ENCODE peak calls at places on chromosome 16, in seven cellular contexts. H is stomach; P is neural progenitor cell; C is lower leg skin; F is effector memory CD4-positive, alpha-beta T cell; O is astrocyte of the cerebellum; Q is foreskin fibroblast. Z is an unnamed sample.

GRCh38 chr16:81483064-81483969 is 38.7 kb downstream of the CMIP start:
- DNase-seq in H (no peak), O (no peak), P (no peak), C (no peak), F (no peak), Q (peak; percentile 62), Z (no peak)

GRCh38 chr16:52569296-52569695 is 22.4 kb upstream of the TOX3 start:
- DNase-seq in Q (no peak), P (no peak), O (no peak), F (no peak), H (peak; percentile 69), C (no peak), Z (no peak)

GRCh38 chr16:25298165-25298872 is 40.7 kb upstream of the ZKSCAN2 start:
- DNase-seq in H (no peak), C (no peak), F (no peak), O (no peak), Q (no peak), P (no peak), Z (peak; percentile 89)

GRCh38 chr16:12753203-12754023 is 50.3 kb downstream of the CPPED1 start:
- DNase-seq in O (no peak), H (no peak), P (no peak), F (no peak), Q (no peak), C (no peak), Z (no peak)

GRCh38 chr16:29834079-29834478 is 13.8 kb downstream of the MVP start:
- DNase-seq in F (no peak), C (no peak), O (no peak), Q (no peak), P (no peak), H (no peak), Z (no peak)

GRCh38 chr16:2692948-2693651 is 10.8 kb downstream of the KCTD5 start:
- DNase-seq in O (peak; percentile 46), P (peak; percentile 77), F (no peak), C (no peak), Q (peak; percentile 46), H (peak; percentile 48), Z (peak; percentile 66)

GRCh38 chr16:89317101-89317671 is 99.7 kb downstream of the ZNF778 start:
- DNase-seq in F (no peak), C (no peak), Q (no peak), O (no peak), H (no peak), P (no peak), Z (no peak)

GRCh38 chr16:50742521-50743150 is 750 bp downstream of the CYLD start:
- DNase-seq in P (peak; percentile 60), O (peak; percentile 31), C (no peak), H (no peak), Q (peak; percentile 78), F (peak; percentile 49), Z (no peak)

GRCh38 chr16:31253642-31254045 is 6.1 kb upstream of the ITGAM start:
- DNase-seq in Q (peak; percentile 4), F (no peak), P (no peak), O (no peak), C (peak; percentile 57), H (peak; percentile 27), Z (no peak)

GRCh38 chr16:79792952-79793351 is 192.4 kb upstream of the MAF start:
- DNase-seq in Q (no peak), H (no peak), P (no peak), O (no peak), F (no peak), C (no peak), Z (no peak)

GRCh38 chr16:22816475-22816874 is 2.5 kb downstream of the HS3ST2 start:
- DNase-seq in H (no peak), Q (peak; percentile 73), O (no peak), F (no peak), P (no peak), C (no peak), Z (no peak)

GRCh38 chr16:998211-998610 is 16.6 kb downstream of the SOX8 start:
- DNase-seq in P (no peak), C (no peak), F (no peak), O (no peak), Q (no peak), H (no peak), Z (no peak)
- H3K4me3 ChIP-seq in P (no peak overlapping the region), C (no peak overlapping the region), F (peak overlapping the region; percentile 51), O (no peak overlapping the region), Q (no peak overlapping the region), H (peak overlapping the region; percentile 37), Z (no peak overlapping the region)

DNA sequence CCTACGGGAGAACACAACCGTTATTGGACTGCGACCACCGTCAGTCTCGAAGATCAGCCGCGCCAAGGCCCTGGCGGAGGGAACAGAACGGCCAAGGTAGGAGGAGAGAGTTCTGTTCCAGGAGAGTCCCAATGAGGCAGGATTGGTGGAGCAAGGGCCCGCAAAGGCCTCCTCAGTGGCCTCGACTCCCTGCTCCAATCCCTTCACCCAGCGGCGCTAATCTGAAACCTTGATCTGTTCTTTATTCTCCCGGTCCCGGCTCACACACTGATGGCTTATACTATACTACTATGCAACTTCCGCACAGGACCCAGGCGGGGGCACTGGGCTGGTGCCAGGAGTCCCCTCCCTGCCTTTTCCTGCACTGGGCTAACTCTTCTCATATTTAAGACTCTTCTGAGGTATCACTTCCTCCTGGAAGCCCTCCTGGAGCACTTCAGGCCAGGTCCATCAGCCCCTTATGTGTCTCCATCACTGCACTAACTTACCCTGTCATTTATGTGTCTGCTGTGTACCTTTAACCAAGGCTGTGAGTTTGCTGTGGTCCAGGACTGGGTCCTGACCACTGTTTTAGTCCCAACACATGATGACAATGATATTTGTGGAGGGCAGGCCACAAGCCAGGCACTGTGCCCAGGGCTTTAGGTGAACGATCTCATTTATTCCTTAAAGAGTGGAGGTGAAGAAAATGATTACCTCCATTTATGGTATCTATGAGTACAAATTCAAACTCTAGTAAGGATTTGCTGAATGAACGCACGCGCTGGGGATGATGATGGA is 6.9 kb downstream of the CCDC102A start:
- DNase-seq in C (no peak), F (no peak), H (no peak), O (no peak), P (no peak), Q (no peak), Z (no peak)
- H3K4me3 ChIP-seq in C (no peak overlapping the region), F (no peak overlapping the region), H (peak overlapping the region; percentile 45), O (no peak overlapping the region), P (peak overlapping the region; percentile 53), Q (no peak overlapping the region), Z (no peak overlapping the region)

GRCh38 chr16:54540525-54541180 is 254.1 kb upstream of the IRX3 start:
- DNase-seq in P (no peak), C (no peak), F (no peak), O (no peak), H (peak; percentile 79), Q (no peak), Z (peak; percentile 91)
- H3K4me3 ChIP-seq in P (no peak overlapping the region), C (no peak overlapping the region), F (no peak overlapping the region), O (no peak overlapping the region), H (no peak overlapping the region), Q (no peak overlapping the region), Z (peak overlapping the region; percentile 25)

GRCh38 chr16:16940351-16940750 is 530.4 kb downstream of the XYLT1 start:
- DNase-seq in O (no peak), H (no peak), F (no peak), C (no peak), Q (no peak), P (no peak), Z (no peak)

GRCh38 chr16:16945207-16945606 is 525.6 kb downstream of the XYLT1 start:
- DNase-seq in O (no peak), Q (no peak), C (no peak), H (no peak), F (no peak), P (no peak), Z (no peak)
- H3K4me3 ChIP-seq in O (no peak overlapping the region), Q (no peak overlapping the region), C (no peak overlapping the region), H (no peak overlapping the region), F (no peak overlapping the region), P (no peak overlapping the region), Z (no peak overlapping the region)

DNA sequence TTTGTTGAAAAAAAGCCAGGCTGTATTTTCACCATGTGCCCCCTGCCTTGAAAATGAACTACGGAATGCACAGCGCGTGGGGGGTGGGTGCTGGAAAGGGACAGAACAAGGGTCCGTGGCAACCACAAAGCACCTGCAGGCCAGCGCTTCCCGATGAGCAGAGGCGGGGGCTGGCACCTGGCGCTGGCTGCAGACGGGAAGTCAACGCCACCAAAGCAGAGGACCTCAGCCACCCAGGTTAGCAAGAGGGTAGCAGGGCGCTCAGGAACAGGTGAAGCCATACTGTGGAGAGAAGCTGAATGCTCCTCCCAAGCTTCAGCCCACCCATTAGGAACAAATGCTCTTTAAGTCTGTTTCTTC is 64.7 kb downstream of the KLHDC4 start:
- DNase-seq in O (no peak), Q (no peak), F (no peak), H (no peak), C (no peak), P (no peak), Z (no peak)
- H3K4me3 ChIP-seq in O (no peak overlapping the region), Q (no peak overlapping the region), F (no peak overlapping the region), H (no peak overlapping the region), C (no peak overlapping the region), P (no peak overlapping the region), Z (no peak overlapping the region)